ENCODE peak calls at places on chromosomes 11 and 22, in eight cellular contexts. One of them, this sample, is unnamed. For H3K4me1, the result is how much of the 10 kb centered on the place peaks cover.

GRCh38 chr11:133929401-133930052 is 27.2 kb downstream of the IGSF9B start:
- DNase-seq in heart right ventricle: no peak
- DNase-seq in NT2/D1: no peak
- DNase-seq in CD8-positive, alpha-beta memory T cell: no peak
- DNase-seq in CD8-positive, alpha-beta T cell: no peak
- DNase-seq in K562: no peak
- DNase-seq in mucosa of descending colon: peak
- DNase-seq in testis: no peak
- DNase-seq in this sample: no peak

GRCh38 chr22:28172948-28173360 is 253.9 kb upstream of the PITPNB start:
- DNase-seq in heart right ventricle: no peak
- DNase-seq in testis: no peak
- DNase-seq in K562: no peak
- DNase-seq in mucosa of descending colon: no peak
- DNase-seq in CD8-positive, alpha-beta memory T cell: no peak
- DNase-seq in NT2/D1: no peak
- DNase-seq in CD8-positive, alpha-beta T cell: no peak
- DNase-seq in this sample: no peak

GRCh38 chr22:39556970-39557811 is 13.4 kb upstream of the CACNA1I start:
- DNase-seq in heart right ventricle: no peak
- DNase-seq in CD8-positive, alpha-beta memory T cell: no peak
- DNase-seq in mucosa of descending colon: no peak
- DNase-seq in CD8-positive, alpha-beta T cell: peak
- DNase-seq in K562: peak
- DNase-seq in testis: peak
- DNase-seq in NT2/D1: no peak
- DNase-seq in this sample: no peak

GRCh38 chr11:995752-996420 is 40.6 kb downstream of the MUC6 start:
- DNase-seq in CD8-positive, alpha-beta T cell: no peak
- DNase-seq in K562: peak
- DNase-seq in testis: peak
- DNase-seq in mucosa of descending colon: no peak
- DNase-seq in NT2/D1: no peak
- DNase-seq in CD8-positive, alpha-beta memory T cell: no peak
- DNase-seq in heart right ventricle: no peak
- DNase-seq in this sample: no peak

GRCh38 chr11:112785717-112786116 is 175.5 kb upstream of the NCAM1 start:
- DNase-seq in testis: no peak
- DNase-seq in K562: no peak
- DNase-seq in heart right ventricle: peak
- DNase-seq in NT2/D1: no peak
- DNase-seq in mucosa of descending colon: no peak
- DNase-seq in CD8-positive, alpha-beta T cell: no peak
- DNase-seq in CD8-positive, alpha-beta memory T cell: no peak
- DNase-seq in this sample: no peak

GRCh38 chr11:65505434-65506315 is 6.8 kb downstream of the MALAT1 start:
- DNase-seq in K562: peak
- DNase-seq in mucosa of descending colon: peak
- DNase-seq in heart right ventricle: no peak
- DNase-seq in CD8-positive, alpha-beta memory T cell: no peak
- DNase-seq in NT2/D1: no peak
- DNase-seq in testis: no peak
- DNase-seq in CD8-positive, alpha-beta T cell: no peak
- DNase-seq in this sample: peak

GRCh38 chr22:44597616-44598015 is 99.6 kb upstream of the RTL6 start:
- DNase-seq in testis: no peak
- DNase-seq in heart right ventricle: no peak
- DNase-seq in NT2/D1: no peak
- DNase-seq in mucosa of descending colon: no peak
- DNase-seq in K562: no peak
- DNase-seq in CD8-positive, alpha-beta T cell: no peak
- DNase-seq in CD8-positive, alpha-beta memory T cell: no peak
- DNase-seq in this sample: no peak

GRCh38 chr11:73869234-73869949 is 7.3 kb downstream of the COA4 start:
- DNase-seq in testis: no peak
- DNase-seq in NT2/D1: no peak
- DNase-seq in CD8-positive, alpha-beta T cell: no peak
- DNase-seq in K562: no peak
- DNase-seq in mucosa of descending colon: no peak
- DNase-seq in heart right ventricle: no peak
- DNase-seq in CD8-positive, alpha-beta memory T cell: no peak
- DNase-seq in this sample: no peak

GRCh38 chr11:101103431-101103830 is 26.2 kb downstream of the PGR start:
- DNase-seq in NT2/D1: no peak
- DNase-seq in heart right ventricle: no peak
- DNase-seq in CD8-positive, alpha-beta T cell: no peak
- DNase-seq in CD8-positive, alpha-beta memory T cell: no peak
- DNase-seq in K562: no peak
- DNase-seq in testis: no peak
- DNase-seq in mucosa of descending colon: no peak
- DNase-seq in this sample: no peak

GRCh38 chr11:77054018-77054417 is 12.8 kb upstream of the CAPN5 start:
- DNase-seq in heart right ventricle: no peak
- DNase-seq in NT2/D1: no peak
- DNase-seq in CD8-positive, alpha-beta memory T cell: no peak
- DNase-seq in testis: no peak
- DNase-seq in mucosa of descending colon: no peak
- DNase-seq in K562: no peak
- DNase-seq in CD8-positive, alpha-beta T cell: no peak
- DNase-seq in this sample: no peak

DNA sequence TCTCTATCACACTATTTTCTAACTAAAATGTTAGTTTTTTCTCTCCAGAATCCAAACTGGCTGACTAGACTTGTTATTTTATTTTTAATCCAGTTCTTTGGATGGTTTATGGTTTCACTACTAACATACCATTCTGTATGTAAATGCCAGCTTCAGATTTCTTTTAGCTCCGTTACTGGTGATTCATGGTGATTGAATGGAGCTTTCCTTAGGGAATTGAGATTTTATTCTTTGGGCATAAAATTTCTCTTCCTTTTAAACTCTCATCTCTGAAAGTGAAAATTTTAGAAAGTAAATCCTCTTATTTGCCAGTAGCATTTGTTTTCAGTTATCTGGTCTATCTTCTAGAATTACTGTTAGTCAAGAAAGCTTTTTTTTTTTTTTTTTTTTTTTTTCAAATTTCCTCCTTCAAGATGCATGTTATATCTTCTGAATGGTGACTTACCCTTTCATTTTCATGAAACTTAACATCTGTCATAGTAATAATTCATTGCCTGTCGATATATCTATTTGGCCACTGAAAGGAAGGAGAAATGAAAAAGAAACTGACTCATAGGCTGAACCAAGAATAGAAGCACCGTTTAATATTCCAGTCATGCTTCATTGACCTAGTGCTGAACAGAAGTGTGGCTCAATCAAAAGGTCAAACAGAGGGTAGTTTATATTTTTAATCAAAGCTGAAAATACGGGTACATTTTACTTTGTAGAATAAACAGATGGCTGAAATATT is 6.4 kb downstream of the ENDOD1 start:
- DNase-seq in CD8-positive, alpha-beta memory T cell: no peak
- DNase-seq in K562: no peak
- DNase-seq in CD8-positive, alpha-beta T cell: no peak
- DNase-seq in mucosa of descending colon: no peak
- DNase-seq in testis: no peak
- DNase-seq in NT2/D1: no peak
- DNase-seq in heart right ventricle: no peak
- DNase-seq in this sample: no peak
- H3K4me1 ChIP-seq in CD8-positive, alpha-beta memory T cell: under half
- H3K4me1 ChIP-seq in K562: under half
- H3K4me1 ChIP-seq in CD8-positive, alpha-beta T cell: under half
- H3K4me1 ChIP-seq in mucosa of descending colon: under half
- H3K4me1 ChIP-seq in testis: under half
- H3K4me1 ChIP-seq in NT2/D1: under half
- H3K4me1 ChIP-seq in heart right ventricle: under half
- H3K4me1 ChIP-seq in this sample: under half

DNA sequence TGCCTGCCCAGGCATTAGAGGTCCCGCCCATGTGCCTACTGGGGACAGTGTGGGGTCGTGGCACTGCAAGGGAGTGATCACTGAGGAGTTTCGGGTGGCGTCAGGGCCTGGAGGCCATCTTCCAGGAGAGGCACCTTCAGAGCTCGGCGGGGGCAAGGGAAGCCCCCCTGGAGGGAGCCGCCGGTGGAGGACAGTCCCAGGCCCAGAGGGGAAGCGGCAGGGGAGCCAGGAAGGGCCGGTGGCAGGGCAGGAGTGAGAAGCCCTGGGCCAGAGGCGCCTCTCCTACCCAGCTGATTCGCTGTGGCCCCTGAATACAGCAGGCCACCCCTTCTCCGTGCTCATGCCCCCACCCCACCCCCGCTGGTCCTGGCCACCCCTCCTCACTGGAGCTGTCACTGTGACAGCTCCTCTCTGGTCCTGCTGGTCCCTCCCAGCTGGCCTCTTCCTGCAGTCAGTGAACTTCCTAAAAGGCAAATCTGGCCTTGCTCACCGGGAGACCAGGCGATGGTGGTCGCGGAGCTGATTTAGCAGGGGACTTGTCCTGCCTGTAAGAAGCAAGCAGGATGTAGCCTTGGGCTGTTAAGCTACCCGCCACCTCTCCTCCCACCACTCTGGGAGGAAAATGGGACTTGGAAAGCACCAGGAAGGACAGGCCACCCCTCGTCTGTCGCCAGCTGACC is 2.1 kb upstream of the MAPK11 start:
- DNase-seq in CD8-positive, alpha-beta memory T cell: no peak
- DNase-seq in CD8-positive, alpha-beta T cell: no peak
- DNase-seq in heart right ventricle: no peak
- DNase-seq in testis: no peak
- DNase-seq in NT2/D1: no peak
- DNase-seq in mucosa of descending colon: no peak
- DNase-seq in K562: no peak
- DNase-seq in this sample: no peak
- H3K4me3 ChIP-seq in CD8-positive, alpha-beta memory T cell: no peak
- H3K4me3 ChIP-seq in CD8-positive, alpha-beta T cell: no peak
- H3K4me3 ChIP-seq in heart right ventricle: peak
- H3K4me3 ChIP-seq in testis: peak
- H3K4me3 ChIP-seq in NT2/D1: no peak
- H3K4me3 ChIP-seq in mucosa of descending colon: no peak
- H3K4me3 ChIP-seq in K562: no peak
- H3K4me3 ChIP-seq in this sample: no peak

GRCh38 chr11:114098927-114099326 is 39.4 kb downstream of the ZBTB16 start:
- DNase-seq in CD8-positive, alpha-beta memory T cell: no peak
- DNase-seq in heart right ventricle: no peak
- DNase-seq in CD8-positive, alpha-beta T cell: no peak
- DNase-seq in K562: no peak
- DNase-seq in mucosa of descending colon: no peak
- DNase-seq in NT2/D1: no peak
- DNase-seq in testis: no peak
- DNase-seq in this sample: no peak
- H3K4me1 ChIP-seq in CD8-positive, alpha-beta memory T cell: under half
- H3K4me1 ChIP-seq in heart right ventricle: half or more
- H3K4me1 ChIP-seq in CD8-positive, alpha-beta T cell: under half
- H3K4me1 ChIP-seq in K562: under half
- H3K4me1 ChIP-seq in mucosa of descending colon: under half
- H3K4me1 ChIP-seq in NT2/D1: under half
- H3K4me1 ChIP-seq in testis: under half
- H3K4me1 ChIP-seq in this sample: under half

GRCh38 chr11:75816561-75817239 is 1.7 kb downstream of the UVRAG start:
- DNase-seq in CD8-positive, alpha-beta memory T cell: no peak
- DNase-seq in testis: no peak
- DNase-seq in CD8-positive, alpha-beta T cell: no peak
- DNase-seq in heart right ventricle: no peak
- DNase-seq in K562: peak
- DNase-seq in mucosa of descending colon: no peak
- DNase-seq in NT2/D1: no peak
- DNase-seq in this sample: no peak
- H3K4me3 ChIP-seq in CD8-positive, alpha-beta memory T cell: peak
- H3K4me3 ChIP-seq in testis: no peak
- H3K4me3 ChIP-seq in CD8-positive, alpha-beta T cell: peak
- H3K4me3 ChIP-seq in heart right ventricle: peak
- H3K4me3 ChIP-seq in K562: peak
- H3K4me3 ChIP-seq in mucosa of descending colon: no peak
- H3K4me3 ChIP-seq in NT2/D1: peak
- H3K4me3 ChIP-seq in this sample: no peak

GRCh38 chr11:36509694-36510566 is at the start of gene TRAF6:
- DNase-seq in CD8-positive, alpha-beta memory T cell: peak
- DNase-seq in heart right ventricle: peak
- DNase-seq in K562: peak
- DNase-seq in mucosa of descending colon: peak
- DNase-seq in testis: peak
- DNase-seq in CD8-positive, alpha-beta T cell: peak
- DNase-seq in NT2/D1: peak
- DNase-seq in this sample: peak
- H3K4me1 ChIP-seq in CD8-positive, alpha-beta memory T cell: under half
- H3K4me1 ChIP-seq in heart right ventricle: under half
- H3K4me1 ChIP-seq in K562: under half
- H3K4me1 ChIP-seq in mucosa of descending colon: under half
- H3K4me1 ChIP-seq in testis: under half
- H3K4me1 ChIP-seq in CD8-positive, alpha-beta T cell: under half
- H3K4me1 ChIP-seq in NT2/D1: under half
- H3K4me1 ChIP-seq in this sample: under half

GRCh38 chr11:128508785-128509518 is 78.4 kb downstream of the ETS1 start:
- DNase-seq in heart right ventricle: no peak
- DNase-seq in mucosa of descending colon: no peak
- DNase-seq in CD8-positive, alpha-beta memory T cell: no peak
- DNase-seq in NT2/D1: no peak
- DNase-seq in CD8-positive, alpha-beta T cell: no peak
- DNase-seq in testis: no peak
- DNase-seq in K562: no peak
- DNase-seq in this sample: no peak
- H3K4me3 ChIP-seq in heart right ventricle: peak
- H3K4me3 ChIP-seq in mucosa of descending colon: no peak
- H3K4me3 ChIP-seq in CD8-positive, alpha-beta memory T cell: peak
- H3K4me3 ChIP-seq in NT2/D1: no peak
- H3K4me3 ChIP-seq in CD8-positive, alpha-beta T cell: peak
- H3K4me3 ChIP-seq in testis: no peak
- H3K4me3 ChIP-seq in K562: no peak
- H3K4me3 ChIP-seq in this sample: no peak

GRCh38 chr22:22193923-22194322 is 50.7 kb upstream of the VPREB1 start:
- DNase-seq in CD8-positive, alpha-beta T cell: no peak
- DNase-seq in mucosa of descending colon: no peak
- DNase-seq in heart right ventricle: no peak
- DNase-seq in CD8-positive, alpha-beta memory T cell: no peak
- DNase-seq in NT2/D1: no peak
- DNase-seq in K562: no peak
- DNase-seq in testis: no peak
- DNase-seq in this sample: no peak
- H3K4me1 ChIP-seq in CD8-positive, alpha-beta T cell: under half
- H3K4me1 ChIP-seq in mucosa of descending colon: under half
- H3K4me1 ChIP-seq in heart right ventricle: under half
- H3K4me1 ChIP-seq in CD8-positive, alpha-beta memory T cell: under half
- H3K4me1 ChIP-seq in NT2/D1: under half
- H3K4me1 ChIP-seq in K562: under half
- H3K4me1 ChIP-seq in testis: under half
- H3K4me1 ChIP-seq in this sample: under half

GRCh38 chr11:129377739-129378138 is 2.1 kb downstream of the BARX2 start:
- DNase-seq in mucosa of descending colon: no peak
- DNase-seq in NT2/D1: no peak
- DNase-seq in K562: no peak
- DNase-seq in CD8-positive, alpha-beta memory T cell: no peak
- DNase-seq in heart right ventricle: no peak
- DNase-seq in testis: no peak
- DNase-seq in CD8-positive, alpha-beta T cell: no peak
- DNase-seq in this sample: no peak
- H3K4me3 ChIP-seq in mucosa of descending colon: no peak
- H3K4me3 ChIP-seq in NT2/D1: no peak
- H3K4me3 ChIP-seq in K562: no peak
- H3K4me3 ChIP-seq in CD8-positive, alpha-beta memory T cell: no peak
- H3K4me3 ChIP-seq in heart right ventricle: no peak
- H3K4me3 ChIP-seq in testis: no peak
- H3K4me3 ChIP-seq in CD8-positive, alpha-beta T cell: no peak
- H3K4me3 ChIP-seq in this sample: no peak

DNA sequence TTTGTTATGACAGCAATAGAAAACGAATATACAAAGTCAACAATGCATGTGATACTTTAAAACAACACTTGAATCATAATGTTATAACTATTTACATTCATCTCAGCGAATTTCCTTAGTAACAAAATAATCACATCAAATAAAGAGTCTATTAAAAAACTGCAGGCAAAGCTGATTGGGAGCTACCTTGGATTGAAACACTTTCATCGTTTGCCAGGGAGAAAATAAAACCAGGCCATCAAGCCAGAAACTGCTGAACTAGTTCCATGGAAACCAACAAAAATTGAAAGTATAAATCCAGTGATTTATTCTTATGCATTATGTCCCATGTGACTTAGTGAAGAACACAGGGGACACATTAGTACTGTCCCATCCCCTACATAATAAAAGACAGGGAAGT is 21.8 kb downstream of the SLC35F2 start:
- DNase-seq in heart right ventricle: no peak
- DNase-seq in NT2/D1: no peak
- DNase-seq in testis: no peak
- DNase-seq in K562: no peak
- DNase-seq in CD8-positive, alpha-beta memory T cell: no peak
- DNase-seq in mucosa of descending colon: no peak
- DNase-seq in CD8-positive, alpha-beta T cell: no peak
- DNase-seq in this sample: no peak
- H3K4me1 ChIP-seq in heart right ventricle: under half
- H3K4me1 ChIP-seq in NT2/D1: under half
- H3K4me1 ChIP-seq in testis: under half
- H3K4me1 ChIP-seq in K562: under half
- H3K4me1 ChIP-seq in CD8-positive, alpha-beta memory T cell: under half
- H3K4me1 ChIP-seq in mucosa of descending colon: under half
- H3K4me1 ChIP-seq in CD8-positive, alpha-beta T cell: under half
- H3K4me1 ChIP-seq in this sample: under half